ENCODE peak calls at places on chromosomes 4 and X, in five cellular contexts. One of them, this sample, is unnamed.

GRCh38 chrX:348461-349117 is 30.0 kb upstream of the GTPBP6 start:
- DNase-seq in KBM-7: no peak
- DNase-seq in HFFc6: no peak
- DNase-seq in NCI-H187: no peak
- DNase-seq in fibroblast of the conjunctiva: no peak
- DNase-seq in this sample: no peak

GRCh38 chr4:184215709-184216328 is 1.9 kb downstream of the ENPP6 start:
- DNase-seq in HFFc6: no peak
- DNase-seq in fibroblast of the conjunctiva: no peak
- DNase-seq in NCI-H187: no peak
- DNase-seq in KBM-7: no peak
- DNase-seq in this sample: no peak

GRCh38 chr4:148093065-148093464 is 349.1 kb downstream of the NR3C2 start:
- DNase-seq in KBM-7: no peak
- DNase-seq in NCI-H187: no peak
- DNase-seq in fibroblast of the conjunctiva: no peak
- DNase-seq in HFFc6: no peak
- DNase-seq in this sample: no peak

GRCh38 chr4:73620115-73620792 is at the start of gene RASSF6:
- DNase-seq in fibroblast of the conjunctiva: no peak
- DNase-seq in NCI-H187: peak
- DNase-seq in KBM-7: peak
- DNase-seq in HFFc6: no peak
- DNase-seq in this sample: no peak

GRCh38 chrX:3648084-3648483 is 65.4 kb downstream of the PRKX start:
- DNase-seq in fibroblast of the conjunctiva: no peak
- DNase-seq in HFFc6: no peak
- DNase-seq in KBM-7: no peak
- DNase-seq in NCI-H187: no peak
- DNase-seq in this sample: no peak

GRCh38 chr4:66636321-66636720 is 909.0 kb downstream of the CENPC start:
- DNase-seq in HFFc6: no peak
- DNase-seq in fibroblast of the conjunctiva: no peak
- DNase-seq in NCI-H187: no peak
- DNase-seq in KBM-7: no peak
- DNase-seq in this sample: no peak

GRCh38 chrX:20362268-20363002 is 95.7 kb upstream of the RPS6KA3 start:
- DNase-seq in fibroblast of the conjunctiva: no peak
- DNase-seq in KBM-7: peak
- DNase-seq in HFFc6: peak
- DNase-seq in NCI-H187: peak
- DNase-seq in this sample: no peak

GRCh38 chr4:112302320-112303274 is 5.4 kb downstream of the ALPK1 start:
- DNase-seq in KBM-7: peak
- DNase-seq in HFFc6: no peak
- DNase-seq in fibroblast of the conjunctiva: no peak
- DNase-seq in NCI-H187: no peak
- DNase-seq in this sample: no peak

GRCh38 chr4:153371835-153372234 is 27.3 kb downstream of the MND1 start:
- DNase-seq in fibroblast of the conjunctiva: no peak
- DNase-seq in HFFc6: no peak
- DNase-seq in NCI-H187: no peak
- DNase-seq in KBM-7: no peak
- DNase-seq in this sample: no peak

GRCh38 chrX:49042581-49043219 is 457 bp downstream of the TFE3 start:
- DNase-seq in KBM-7: peak
- DNase-seq in HFFc6: no peak
- DNase-seq in fibroblast of the conjunctiva: no peak
- DNase-seq in NCI-H187: no peak
- DNase-seq in this sample: no peak

GRCh38 chrX:150192846-150193245 is 170.3 kb upstream of the MAMLD1 start:
- DNase-seq in NCI-H187: no peak
- DNase-seq in KBM-7: no peak
- DNase-seq in HFFc6: no peak
- DNase-seq in fibroblast of the conjunctiva: no peak
- DNase-seq in this sample: no peak

GRCh38 chr4:190018201-190018920 is 8.7 kb downstream of the FRG2 start:
- DNase-seq in HFFc6: no peak
- DNase-seq in KBM-7: no peak
- DNase-seq in NCI-H187: no peak
- DNase-seq in fibroblast of the conjunctiva: no peak
- DNase-seq in this sample: no peak

GRCh38 chr4:84691170-84691691 is 108.3 kb downstream of the CDS1 start:
- DNase-seq in KBM-7: no peak
- DNase-seq in NCI-H187: no peak
- DNase-seq in fibroblast of the conjunctiva: peak
- DNase-seq in HFFc6: peak
- DNase-seq in this sample: no peak

GRCh38 chr4:8744083-8744805 is 127.4 kb downstream of the HMX1 start:
- DNase-seq in KBM-7: no peak
- DNase-seq in HFFc6: no peak
- DNase-seq in NCI-H187: no peak
- DNase-seq in fibroblast of the conjunctiva: no peak
- DNase-seq in this sample: no peak

GRCh38 chr4:123825596-123826291 is 429.1 kb downstream of the SPRY1 start:
- DNase-seq in NCI-H187: no peak
- DNase-seq in HFFc6: peak
- DNase-seq in fibroblast of the conjunctiva: no peak
- DNase-seq in KBM-7: no peak
- DNase-seq in this sample: no peak

GRCh38 chr4:72564789-72565188 is 4.2 kb downstream of the ADAMTS3 start:
- DNase-seq in fibroblast of the conjunctiva: no peak
- DNase-seq in HFFc6: no peak
- DNase-seq in NCI-H187: no peak
- DNase-seq in KBM-7: no peak
- DNase-seq in this sample: no peak

GRCh38 chrX:44332437-44332836 is 11.0 kb downstream of the EFHC2 start:
- DNase-seq in NCI-H187: no peak
- DNase-seq in fibroblast of the conjunctiva: no peak
- DNase-seq in KBM-7: no peak
- DNase-seq in HFFc6: no peak
- DNase-seq in this sample: no peak

GRCh38 chr4:155079866-155080265 is 128.6 kb upstream of the NPY2R start:
- DNase-seq in NCI-H187: no peak
- DNase-seq in fibroblast of the conjunctiva: no peak
- DNase-seq in KBM-7: no peak
- DNase-seq in HFFc6: no peak
- DNase-seq in this sample: no peak

GRCh38 chrX:135421932-135422809 is at the start of gene SMIM10L2A:
- DNase-seq in NCI-H187: no peak
- DNase-seq in HFFc6: no peak
- DNase-seq in KBM-7: peak
- DNase-seq in fibroblast of the conjunctiva: no peak
- DNase-seq in this sample: no peak

GRCh38 chrX:40508560-40508959 is 72.2 kb upstream of the ATP6AP2 start:
- DNase-seq in HFFc6: no peak
- DNase-seq in NCI-H187: no peak
- DNase-seq in fibroblast of the conjunctiva: no peak
- DNase-seq in KBM-7: no peak
- DNase-seq in this sample: no peak

GRCh38 chr4:21882050-21882839 is 66.3 kb downstream of the KCNIP4 start:
- DNase-seq in NCI-H187: no peak
- DNase-seq in HFFc6: peak
- DNase-seq in KBM-7: no peak
- DNase-seq in fibroblast of the conjunctiva: no peak
- DNase-seq in this sample: no peak

GRCh38 chr4:8387615-8388266 is 52.8 kb downstream of the ACOX3 start:
- DNase-seq in NCI-H187: no peak
- DNase-seq in KBM-7: no peak
- DNase-seq in fibroblast of the conjunctiva: no peak
- DNase-seq in HFFc6: no peak
- DNase-seq in this sample: no peak

GRCh38 chr4:78618426-78618825 is 66.9 kb downstream of the ANXA3 start:
- DNase-seq in HFFc6: no peak
- DNase-seq in NCI-H187: no peak
- DNase-seq in KBM-7: no peak
- DNase-seq in fibroblast of the conjunctiva: no peak
- DNase-seq in this sample: no peak

GRCh38 chr4:65310586-65310985 is 359.7 kb downstream of the EPHA5 start:
- DNase-seq in NCI-H187: no peak
- DNase-seq in HFFc6: no peak
- DNase-seq in fibroblast of the conjunctiva: no peak
- DNase-seq in KBM-7: no peak
- DNase-seq in this sample: no peak

GRCh38 chrX:134551365-134552095 is 91.6 kb downstream of the HPRT1 start:
- DNase-seq in fibroblast of the conjunctiva: no peak
- DNase-seq in HFFc6: peak
- DNase-seq in NCI-H187: no peak
- DNase-seq in KBM-7: no peak
- DNase-seq in this sample: no peak

GRCh38 chrX:12263211-12263610 is 124.9 kb downstream of the FRMPD4 start:
- DNase-seq in NCI-H187: no peak
- DNase-seq in fibroblast of the conjunctiva: no peak
- DNase-seq in KBM-7: no peak
- DNase-seq in HFFc6: no peak
- DNase-seq in this sample: no peak

GRCh38 chrX:8868070-8868795 is 67.0 kb upstream of the FAM9A start:
- DNase-seq in NCI-H187: no peak
- DNase-seq in HFFc6: peak
- DNase-seq in fibroblast of the conjunctiva: no peak
- DNase-seq in KBM-7: no peak
- DNase-seq in this sample: no peak

GRCh38 chrX:132704769-132705168 is 215.9 kb upstream of the MBNL3 start:
- DNase-seq in HFFc6: no peak
- DNase-seq in KBM-7: no peak
- DNase-seq in NCI-H187: no peak
- DNase-seq in fibroblast of the conjunctiva: no peak
- DNase-seq in this sample: no peak

GRCh38 chr4:2080429-2081300 is 21.5 kb downstream of the NAT8L start:
- DNase-seq in HFFc6: no peak
- DNase-seq in fibroblast of the conjunctiva: no peak
- DNase-seq in KBM-7: no peak
- DNase-seq in NCI-H187: no peak
- DNase-seq in this sample: no peak

GRCh38 chr4:173185832-173186545 is 17.4 kb downstream of the GALNT7 start:
- DNase-seq in KBM-7: no peak
- DNase-seq in HFFc6: no peak
- DNase-seq in fibroblast of the conjunctiva: no peak
- DNase-seq in NCI-H187: no peak
- DNase-seq in this sample: no peak

GRCh38 chrX:143632625-143633387 is 3.1 kb downstream of the SLITRK4 start:
- DNase-seq in HFFc6: no peak
- DNase-seq in NCI-H187: no peak
- DNase-seq in fibroblast of the conjunctiva: no peak
- DNase-seq in KBM-7: peak
- DNase-seq in this sample: no peak

GRCh38 chr4:123536225-123536624 is 139.6 kb downstream of the SPRY1 start:
- DNase-seq in NCI-H187: no peak
- DNase-seq in HFFc6: no peak
- DNase-seq in KBM-7: peak
- DNase-seq in fibroblast of the conjunctiva: no peak
- DNase-seq in this sample: no peak

GRCh38 chr4:142155347-142155746 is 519.0 kb downstream of the IL15 start:
- DNase-seq in NCI-H187: no peak
- DNase-seq in fibroblast of the conjunctiva: no peak
- DNase-seq in KBM-7: no peak
- DNase-seq in HFFc6: no peak
- DNase-seq in this sample: no peak

GRCh38 chrX:45781901-45782553 is 581.4 kb upstream of the DIPK2B start:
- DNase-seq in NCI-H187: no peak
- DNase-seq in HFFc6: peak
- DNase-seq in fibroblast of the conjunctiva: no peak
- DNase-seq in KBM-7: peak
- DNase-seq in this sample: no peak

GRCh38 chr4:114694770-114695169 is 96.2 kb downstream of the UGT8 start:
- DNase-seq in NCI-H187: no peak
- DNase-seq in fibroblast of the conjunctiva: peak
- DNase-seq in HFFc6: peak
- DNase-seq in KBM-7: peak
- DNase-seq in this sample: no peak

GRCh38 chr4:101419324-101420135 is 72.2 kb upstream of the PPP3CA start:
- DNase-seq in fibroblast of the conjunctiva: no peak
- DNase-seq in KBM-7: peak
- DNase-seq in NCI-H187: no peak
- DNase-seq in HFFc6: no peak
- DNase-seq in this sample: no peak

GRCh38 chr4:176150283-176150682 is 45.1 kb downstream of the SPATA4 start:
- DNase-seq in fibroblast of the conjunctiva: peak
- DNase-seq in HFFc6: peak
- DNase-seq in KBM-7: peak
- DNase-seq in NCI-H187: no peak
- DNase-seq in this sample: no peak

GRCh38 chr4:36020351-36020750 is 224.0 kb downstream of the ARAP2 start:
- DNase-seq in fibroblast of the conjunctiva: no peak
- DNase-seq in HFFc6: no peak
- DNase-seq in NCI-H187: no peak
- DNase-seq in KBM-7: no peak
- DNase-seq in this sample: no peak

GRCh38 chrX:106894978-106895452 is 8.1 kb downstream of the RIPPLY1 start:
- DNase-seq in KBM-7: no peak
- DNase-seq in HFFc6: peak
- DNase-seq in fibroblast of the conjunctiva: peak
- DNase-seq in NCI-H187: no peak
- DNase-seq in this sample: no peak

This sample was measured in stimulated activated naive B cell treated with anti-CD40 and anti-IgM and Interleukin-4, amounts not matched to agents 10 μg/mL and 1 μg/mL and 100 μg/mL, for 72 hours.